ENCODE peak calls at places on chromosomes 5 and 9, in nine cellular contexts. C is body of pancreas; U is heart left ventricle; N is colonic mucosa; D is ovary; X is vagina; H is aorta; K is naive thymus-derived CD4-positive, alpha-beta T cell; G is neural progenitor cell. M is an unnamed sample. For H3K4me1, the result is how much of the 10 kb centered on the place peaks cover.

GRCh38 chr9:93355827-93356226 is 95.7 kb upstream of the FAM120A start:
- DNase-seq in G (no peak), C (no peak), N (no peak), U (no peak), K (no peak), D (no peak), X (no peak), H (no peak), M (no peak)

GRCh38 chr5:122419195-122419894 is 107.3 kb downstream of the SNCAIP start:
- DNase-seq in U (no peak), D (no peak), K (no peak), H (no peak), G (no peak), X (no peak), C (no peak), N (no peak), M (no peak)

GRCh38 chr9:131254107-131254491 is 22.2 kb downstream of the FAM78A start:
- DNase-seq in N (no peak), H (peak), X (no peak), G (peak), C (peak), U (peak), D (no peak), K (no peak), M (peak)

GRCh38 chr5:52856564-52856963 is 68.8 kb downstream of the ITGA1 start:
- DNase-seq in G (no peak), C (no peak), D (no peak), H (no peak), N (no peak), X (no peak), U (no peak), K (no peak), M (no peak)

GRCh38 chr9:23820731-23821399 is 5.2 kb downstream of the ELAVL2 start:
- DNase-seq in K (no peak), D (no peak), X (no peak), G (peak), N (peak), H (no peak), U (peak), C (no peak), M (no peak)

GRCh38 chr5:72172832-72173231 is 65.6 kb downstream of the MAP1B start:
- DNase-seq in N (no peak), C (no peak), G (no peak), U (no peak), H (no peak), D (no peak), X (no peak), K (no peak), M (no peak)

GRCh38 chr5:79295096-79295495 is 59.2 kb downstream of the JMY start:
- DNase-seq in G (no peak), U (no peak), C (no peak), H (no peak), D (no peak), N (no peak), K (no peak), X (no peak), M (no peak)

GRCh38 chr5:168409601-168410458 is 76.4 kb upstream of the RARS1 start:
- DNase-seq in N (no peak), G (no peak), U (no peak), H (no peak), X (no peak), C (peak), D (no peak), K (no peak), M (no peak)

GRCh38 chr5:172178301-172179031 is 9.6 kb downstream of the STK10 start:
- DNase-seq in X (no peak), H (no peak), U (no peak), N (no peak), G (peak), K (no peak), D (no peak), C (peak), M (no peak)

GRCh38 chr9:96186601-96187011 is 115.4 kb downstream of the HSD17B3 start:
- DNase-seq in H (no peak), N (peak), U (no peak), G (peak), K (no peak), C (peak), D (peak), X (no peak), M (no peak)

GRCh38 chr5:107011530-107012115 is 659.1 kb downstream of the EFNA5 start:
- DNase-seq in H (no peak), K (no peak), G (peak), C (no peak), D (no peak), X (no peak), U (no peak), N (no peak), M (no peak)

GRCh38 chr9:110217656-110218099 is 9.7 kb upstream of the C9orf152 start:
- DNase-seq in N (no peak), K (peak), H (no peak), X (no peak), D (no peak), C (peak), G (peak), U (no peak), M (no peak)

GRCh38 chr9:70601000-70601929 is 186.8 kb upstream of the KLF9 start:
- DNase-seq in G (no peak), D (peak), U (peak), X (no peak), C (peak), N (peak), H (peak), K (no peak), M (peak)

GRCh38 chr5:140151719-140152609 is 23.0 kb upstream of the CYSTM1 start:
- DNase-seq in H (no peak), U (no peak), X (no peak), C (no peak), G (no peak), D (no peak), N (no peak), K (no peak), M (no peak)

GRCh38 chr5:151148583-151148982 is 9.0 kb downstream of the ANXA6 start:
- DNase-seq in G (no peak), H (no peak), C (no peak), X (no peak), N (no peak), U (no peak), D (no peak), K (no peak), M (no peak)

GRCh38 chr9:126705311-126705766 is 91.6 kb downstream of the LMX1B start:
- DNase-seq in H (peak), X (no peak), U (peak), N (peak), K (peak), C (peak), D (peak), G (peak), M (peak)

GRCh38 chr5:134136771-134137170 is 22.3 kb downstream of the TCF7 start:
- DNase-seq in U (no peak), H (no peak), X (peak), C (no peak), G (no peak), D (no peak), K (no peak), N (no peak), M (no peak)

GRCh38 chr5:62977641-62978040 is 399.0 kb downstream of the LRRC70 start:
- DNase-seq in U (no peak), X (no peak), D (no peak), G (peak), H (no peak), K (no peak), N (no peak), C (no peak), M (no peak)

GRCh38 chr5:84635235-84636055 is 250.8 kb upstream of the EDIL3 start:
- DNase-seq in G (no peak), U (peak), K (no peak), H (no peak), N (no peak), X (no peak), C (no peak), D (no peak), M (no peak)

GRCh38 chr5:107361945-107362344 is 308.8 kb downstream of the EFNA5 start:
- DNase-seq in U (no peak), N (no peak), D (no peak), H (peak), C (peak), G (no peak), X (no peak), K (no peak), M (no peak)

GRCh38 chr9:27210588-27210987 is 86.4 kb downstream of the EQTN start:
- DNase-seq in N (no peak), H (no peak), D (no peak), U (no peak), X (no peak), C (no peak), G (no peak), K (no peak), M (no peak)
- H3K4me3 ChIP-seq in N (no peak), H (no peak), D (no peak), U (no peak), X (no peak), C (no peak), G (no peak), K (no peak), M (no peak)

GRCh38 chr5:175582697-175583096 is 75.2 kb upstream of the HRH2 start:
- DNase-seq in K (no peak), C (no peak), U (no peak), G (no peak), X (no peak), D (no peak), H (no peak), N (no peak), M (no peak)
- H3K27ac ChIP-seq in K (no peak), C (no peak), U (no peak), G (no peak), X (no peak), D (no peak), H (no peak), N (no peak), M (no peak)

GRCh38 chr9:69176446-69177135 is 2.5 kb downstream of the TJP2 start:
- DNase-seq in N (no peak), X (no peak), U (no peak), D (no peak), H (no peak), C (no peak), G (no peak), K (no peak), M (no peak)
- H3K4me1 ChIP-seq in N (under half), X (half or more), U (under half), D (under half), H (under half), C (half or more), G (under half), K (under half), M (half or more)

GRCh38 chr9:38202335-38202938 is 133.4 kb upstream of the SHB start:
- DNase-seq in N (no peak), U (no peak), D (no peak), X (no peak), G (peak), H (no peak), C (no peak), K (no peak), M (no peak)
- H3K4me3 ChIP-seq in N (no peak), U (no peak), D (no peak), X (no peak), G (no peak), H (no peak), C (no peak), K (no peak), M (no peak)

GRCh38 chr9:87510251-87510683 is 12.6 kb downstream of the DAPK1 start:
- DNase-seq in U (no peak), C (no peak), X (no peak), G (no peak), D (no peak), N (no peak), K (no peak), H (no peak), M (no peak)
- H3K27ac ChIP-seq in U (peak), C (no peak), X (no peak), G (no peak), D (no peak), N (no peak), K (no peak), H (no peak), M (no peak)

GRCh38 chr9:95027914-95028854 is 289.3 kb downstream of the FANCC start:
- DNase-seq in X (no peak), D (no peak), H (no peak), G (no peak), C (peak), N (no peak), K (no peak), U (no peak), M (no peak)

GRCh38 chr9:95023217-95024003 is 294.1 kb downstream of the FANCC start:
- DNase-seq in X (no peak), U (no peak), D (no peak), G (no peak), H (peak), C (peak), K (no peak), N (no peak), M (peak)

GRCh38 chr9:95025213-95026170 is 292.0 kb downstream of the FANCC start:
- DNase-seq in H (peak), G (peak), U (peak), X (no peak), N (peak), C (peak), D (peak), K (no peak), M (peak)

GRCh38 chr9:95021166-95021886 is 294.8 kb downstream of the AOPEP start:
- DNase-seq in N (no peak), U (no peak), G (no peak), D (no peak), C (no peak), K (no peak), H (no peak), X (no peak), M (no peak)

GRCh38 chr9:95024097-95024671 is 293.3 kb downstream of the FANCC start:
- DNase-seq in U (no peak), G (peak), K (no peak), X (no peak), D (no peak), N (no peak), H (peak), C (peak), M (no peak)
- H3K4me1 ChIP-seq in U (half or more), G (under half), K (under half), X (half or more), D (under half), N (under half), H (under half), C (half or more), M (half or more)

GRCh38 chr5:472656-473343 is 29.8 kb downstream of the EXOC3 start:
- DNase-seq in X (no peak), D (peak), G (peak), H (peak), U (peak), N (peak), C (peak), K (peak), M (peak)
- H3K4me3 ChIP-seq in X (peak), D (peak), G (peak), H (peak), U (peak), N (peak), C (peak), K (peak), M (peak)

GRCh38 chr9:84003246-84003645 is 22.6 kb downstream of the RMI1 start:
- DNase-seq in C (no peak), N (no peak), D (no peak), K (no peak), H (no peak), G (no peak), U (no peak), X (no peak), M (no peak)

GRCh38 chr9:84002344-84002743 is 21.7 kb downstream of the RMI1 start:
- DNase-seq in H (no peak), X (no peak), G (no peak), K (peak), N (no peak), C (no peak), D (no peak), U (no peak), M (no peak)

GRCh38 chr9:84007662-84008061 is 27.1 kb downstream of the RMI1 start:
- DNase-seq in C (no peak), N (no peak), H (no peak), U (no peak), K (no peak), D (no peak), G (no peak), X (no peak), M (no peak)
- H3K27ac ChIP-seq in C (no peak), N (no peak), H (no peak), U (no peak), K (no peak), D (no peak), G (no peak), X (no peak), M (no peak)

DNA sequence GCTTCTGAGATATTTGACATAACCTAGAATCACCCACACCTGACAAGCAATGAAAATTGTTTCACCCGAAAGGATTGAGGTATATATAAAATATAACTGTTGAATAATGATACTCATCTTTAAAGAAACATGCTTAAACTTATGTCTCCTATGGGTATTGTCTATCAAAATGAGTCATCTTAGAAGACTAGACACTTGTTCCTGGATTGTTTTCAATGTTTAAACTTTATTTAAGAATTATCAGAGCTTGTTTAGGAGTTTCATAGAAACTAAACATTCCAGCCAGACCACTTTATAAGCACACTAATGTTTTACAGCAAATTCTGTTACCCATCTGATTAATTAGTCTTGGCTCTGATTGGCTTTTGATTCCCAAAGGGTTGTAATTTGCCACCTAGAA is 19.6 kb downstream of the NFX1 start:
- DNase-seq in X (no peak), N (no peak), C (no peak), G (no peak), U (no peak), D (no peak), K (no peak), H (no peak), M (no peak)
- H3K4me1 ChIP-seq in X (under half), N (under half), C (under half), G (under half), U (under half), D (under half), K (under half), H (under half), M (under half)

M was measured in heart right ventricle.